ENCODE peak calls at places on chromosomes 12 and 14, in ten cellular contexts. Q, I, J, A, V, H, T, M, G and D are unnamed samples.

GRCh38 chr12:57031228-57031670 is 14.9 kb upstream of the TAC3 start:
- DNase-seq in M (no peak), I (no peak), G (no peak), A (peak), T (peak), V (no peak), J (no peak), Q (no peak), H (no peak), D (no peak)

GRCh38 chr14:99441157-99441870 is 39.3 kb downstream of the SETD3 start:
- DNase-seq in V (no peak), J (no peak), A (no peak), M (no peak), Q (no peak), G (no peak), H (peak), T (no peak), I (no peak), D (no peak)

GRCh38 chr12:92029902-92030586 is 115.6 kb downstream of the BTG1 start:
- DNase-seq in M (no peak), J (peak), Q (no peak), V (no peak), H (no peak), A (no peak), G (no peak), I (no peak), T (no peak), D (no peak)

GRCh38 chr14:32727827-32728226 is 210.9 kb upstream of the NPAS3 start:
- DNase-seq in I (no peak), V (no peak), A (no peak), G (no peak), M (no peak), Q (peak), T (no peak), J (no peak), H (no peak), D (no peak)

GRCh38 chr12:111222027-111222414 is 146.9 kb downstream of the PHETA1 start:
- DNase-seq in V (no peak), Q (no peak), J (no peak), I (no peak), A (no peak), G (no peak), M (no peak), T (no peak), H (no peak), D (no peak)

GRCh38 chr12:56517854-56518253 is 3.8 kb upstream of the RBMS2 start:
- DNase-seq in T (peak), Q (no peak), A (no peak), G (no peak), I (no peak), H (no peak), M (no peak), J (no peak), V (no peak), D (no peak)

GRCh38 chr14:103728721-103729120 is 13.1 kb downstream of the ZFYVE21 start:
- DNase-seq in A (no peak), J (no peak), H (no peak), G (no peak), I (no peak), T (no peak), M (peak), Q (no peak), V (no peak), D (no peak)

GRCh38 chr14:74475678-74476077 is 17.4 kb downstream of the NPC2 start:
- DNase-seq in G (no peak), V (no peak), J (peak), M (no peak), H (peak), T (peak), A (no peak), I (no peak), Q (no peak), D (no peak)

GRCh38 chr12:2813573-2814185 is 1.2 kb downstream of the ITFG2 start:
- DNase-seq in T (peak), V (peak), M (no peak), A (peak), I (no peak), Q (no peak), H (peak), G (no peak), J (peak), D (no peak)

GRCh38 chr14:52834440-52834842 is 43.0 kb upstream of the GNPNAT1 start:
- DNase-seq in H (peak), M (no peak), T (peak), I (peak), G (no peak), A (no peak), V (no peak), Q (no peak), J (peak), D (no peak)

GRCh38 chr12:34294671-34295365 is 272.5 kb downstream of the ALG10 start:
- DNase-seq in H (no peak), I (no peak), G (peak), J (no peak), A (no peak), T (no peak), Q (peak), V (no peak), M (no peak), D (no peak)

GRCh38 chr14:102426796-102427195 is 64.1 kb downstream of the TECPR2 start:
- DNase-seq in M (no peak), J (no peak), T (no peak), V (no peak), I (no peak), G (no peak), H (no peak), A (no peak), Q (no peak), D (no peak)

GRCh38 chr12:3533703-3534386 is 42.8 kb downstream of the PRMT8 start:
- DNase-seq in M (no peak), T (no peak), V (no peak), H (peak), A (no peak), Q (no peak), I (no peak), G (peak), J (no peak), D (no peak)

GRCh38 chr12:53414756-53415417 is 8.8 kb upstream of the AMHR2 start:
- DNase-seq in T (no peak), J (no peak), M (no peak), H (peak), V (no peak), G (no peak), A (no peak), Q (no peak), I (no peak), D (no peak)

GRCh38 chr12:66584673-66585072 is 94.2 kb downstream of the GRIP1 start:
- DNase-seq in I (no peak), G (no peak), A (no peak), J (peak), T (peak), V (no peak), Q (no peak), H (no peak), M (no peak), D (no peak)

GRCh38 chr12:55696141-55696540 is 11.6 kb downstream of the ITGA7 start:
- DNase-seq in T (no peak), M (no peak), Q (no peak), J (no peak), H (no peak), I (no peak), A (no peak), G (no peak), V (no peak), D (no peak)

DNA sequence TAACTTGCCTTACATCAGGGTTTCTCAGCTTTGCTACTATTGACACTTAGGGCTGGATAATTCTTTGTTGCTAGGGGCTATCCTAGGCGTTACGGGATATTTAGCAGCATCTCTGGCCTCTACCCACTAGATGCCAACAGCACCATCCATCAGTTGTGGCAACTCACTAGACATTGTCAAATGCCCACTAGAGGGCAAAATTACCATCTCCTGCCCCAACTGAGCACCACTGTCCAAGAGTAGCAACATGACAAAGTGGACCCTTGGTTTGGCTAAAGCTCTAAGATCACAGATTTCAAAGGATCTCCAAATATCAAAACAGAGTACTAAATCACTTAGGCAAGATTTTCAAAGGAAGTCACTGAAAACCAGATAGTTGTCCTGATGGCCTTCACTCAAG is 251.7 kb upstream of the TBX3 start:
- DNase-seq in H (no peak), I (no peak), M (no peak), Q (no peak), G (no peak), A (no peak), J (no peak), T (no peak), V (no peak), D (no peak)
- TF ChIP-seq CTCF in H (peak), I (peak), M (no peak), Q (no peak), G (peak), A (no peak), J (peak), T (peak), V (no peak), D (no peak)

GRCh38 chr14:72547999-72548398 is 345.9 kb downstream of the DPF3 start:
- DNase-seq in G (no peak), J (no peak), I (no peak), M (no peak), T (no peak), Q (no peak), A (no peak), H (peak), V (no peak), D (no peak)
- TF ChIP-seq CTCF in G (no peak), J (no peak), I (no peak), M (no peak), T (no peak), Q (no peak), A (no peak), H (no peak), V (no peak), D (no peak)

DNA sequence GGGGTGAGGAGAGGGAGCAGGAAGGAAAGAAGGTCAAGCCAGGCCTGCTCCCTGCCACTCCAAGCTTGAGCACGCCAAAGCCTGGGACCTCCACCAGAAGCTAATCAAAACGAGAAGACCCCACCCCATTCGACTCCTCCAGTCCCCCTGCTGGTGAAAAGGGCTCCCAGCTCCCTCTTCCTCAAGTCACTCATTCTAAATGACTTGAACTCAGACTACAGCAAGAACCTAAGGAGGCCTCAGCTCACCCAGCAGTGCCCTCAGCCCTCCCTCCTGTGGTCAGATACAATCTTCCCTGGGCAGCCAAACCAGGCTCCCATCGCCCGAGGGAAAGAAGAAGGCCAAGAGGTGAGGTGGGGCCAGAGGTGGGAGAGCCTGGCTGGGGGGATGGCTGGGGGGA is 17.4 kb downstream of the HDAC7 start:
- DNase-seq in T (no peak), H (peak), J (no peak), A (no peak), Q (no peak), V (no peak), I (no peak), M (no peak), G (no peak), D (no peak)
- TF ChIP-seq CTCF in T (no peak), H (peak), J (peak), A (no peak), Q (no peak), V (peak), I (peak), M (no peak), G (peak), D (peak)

GRCh38 chr12:109763201-109763841 is 49.7 kb downstream of the FAM222A start:
- DNase-seq in J (peak), T (peak), H (peak), I (peak), A (no peak), G (no peak), V (no peak), M (no peak), Q (no peak), D (peak)

GRCh38 chr12:109762673-109763191 is 49.1 kb downstream of the FAM222A start:
- DNase-seq in G (no peak), V (no peak), Q (peak), A (no peak), J (no peak), M (no peak), H (no peak), T (no peak), I (no peak), D (peak)

GRCh38 chr12:109765493-109765810 is 51.8 kb downstream of the FAM222A start:
- DNase-seq in I (no peak), Q (no peak), V (no peak), G (no peak), A (no peak), J (no peak), M (no peak), T (no peak), H (no peak), D (peak)

GRCh38 chr12:109764776-109765492 is 51.3 kb downstream of the FAM222A start:
- DNase-seq in H (no peak), G (no peak), V (no peak), I (no peak), Q (no peak), T (no peak), M (no peak), A (no peak), J (no peak), D (peak)

GRCh38 chr12:109764123-109764522 is 50.5 kb downstream of the FAM222A start:
- DNase-seq in I (no peak), H (no peak), A (no peak), G (no peak), T (no peak), M (no peak), V (no peak), Q (no peak), J (no peak), D (peak)
- TF ChIP-seq CTCF in I (no peak), H (no peak), A (no peak), G (no peak), T (no peak), M (no peak), V (no peak), Q (no peak), J (no peak), D (peak)

GRCh38 chr12:128971802-128972201 is 118.5 kb downstream of the GLT1D1 start:
- DNase-seq in H (no peak), V (no peak), I (no peak), T (no peak), M (no peak), J (no peak), A (no peak), Q (no peak), G (no peak), D (no peak)

GRCh38 chr12:128974881-128975280 is 121.6 kb downstream of the GLT1D1 start:
- DNase-seq in M (no peak), G (no peak), V (no peak), Q (no peak), A (no peak), T (no peak), J (no peak), I (no peak), H (no peak), D (no peak)

GRCh38 chr12:128980623-128981022 is 127.3 kb downstream of the GLT1D1 start:
- DNase-seq in J (no peak), I (no peak), V (no peak), T (no peak), Q (no peak), H (no peak), G (no peak), M (no peak), A (no peak), D (no peak)

GRCh38 chr12:128973883-128974681 is 120.8 kb downstream of the GLT1D1 start:
- DNase-seq in A (no peak), T (no peak), H (no peak), V (no peak), G (no peak), M (no peak), J (no peak), Q (no peak), I (no peak), D (no peak)

GRCh38 chr12:128976120-128976519 is 122.8 kb downstream of the GLT1D1 start:
- DNase-seq in Q (no peak), T (no peak), V (no peak), H (no peak), I (no peak), J (no peak), A (peak), G (no peak), M (no peak), D (no peak)
- TF ChIP-seq CTCF in Q (peak), T (no peak), V (no peak), H (no peak), I (no peak), J (no peak), A (no peak), G (no peak), M (no peak), D (peak)

GRCh38 chr12:51517800-51518199 is 73.2 kb upstream of the SCN8A start:
- DNase-seq in M (no peak), V (no peak), I (no peak), T (no peak), A (no peak), Q (no peak), G (no peak), J (no peak), H (no peak), D (no peak)
- TF ChIP-seq CTCF in M (no peak), V (no peak), I (peak), T (no peak), A (no peak), Q (no peak), G (no peak), J (no peak), H (no peak), D (no peak)